ENCODE peak calls at places on chromosomes 4 and X, in six cellular contexts. One of them, this sample, is unnamed.

GRCh38 chr4:39134674-39135073 is 47.7 kb upstream of the WDR19 start:
- DNase-seq in activated CD4-positive, alpha-beta T cell treated with anti-CD3 and anti-CD28 coated beads, Interleukin-2, amount 10 ng/mL, durations not matched to agents 7 days and 5 days: no peak
- DNase-seq in aorta: no peak
- DNase-seq in EH: peak; percentile 40
- DNase-seq in Jurkat, Clone E6-1: no peak
- DNase-seq in iPS DF 19.7: no peak
- DNase-seq in this sample: no peak

GRCh38 chrX:53714580-53715335 is 28.2 kb upstream of the HUWE1 start:
- DNase-seq in EH: peak; percentile 14
- DNase-seq in Jurkat, Clone E6-1: peak; percentile 69
- DNase-seq in iPS DF 19.7: peak; percentile 7
- DNase-seq in activated CD4-positive, alpha-beta T cell treated with anti-CD3 and anti-CD28 coated beads, Interleukin-2, amount 10 ng/mL, durations not matched to agents 7 days and 5 days: peak; percentile 77
- DNase-seq in aorta: no peak
- DNase-seq in this sample: no peak

GRCh38 chr4:86542319-86543027 is 51.6 kb upstream of the PTPN13 start:
- DNase-seq in EH: no peak
- DNase-seq in aorta: no peak
- DNase-seq in activated CD4-positive, alpha-beta T cell treated with anti-CD3 and anti-CD28 coated beads, Interleukin-2, amount 10 ng/mL, durations not matched to agents 7 days and 5 days: no peak
- DNase-seq in Jurkat, Clone E6-1: no peak
- DNase-seq in iPS DF 19.7: no peak
- DNase-seq in this sample: no peak

GRCh38 chr4:142875117-142875516 is 29.0 kb upstream of the INPP4B start:
- DNase-seq in iPS DF 19.7: no peak
- DNase-seq in EH: no peak
- DNase-seq in activated CD4-positive, alpha-beta T cell treated with anti-CD3 and anti-CD28 coated beads, Interleukin-2, amount 10 ng/mL, durations not matched to agents 7 days and 5 days: no peak
- DNase-seq in Jurkat, Clone E6-1: no peak
- DNase-seq in aorta: no peak
- DNase-seq in this sample: no peak

GRCh38 chr4:99986792-99987191 is 36.7 kb upstream of the H2AZ1 start:
- DNase-seq in activated CD4-positive, alpha-beta T cell treated with anti-CD3 and anti-CD28 coated beads, Interleukin-2, amount 10 ng/mL, durations not matched to agents 7 days and 5 days: no peak
- DNase-seq in EH: no peak
- DNase-seq in iPS DF 19.7: no peak
- DNase-seq in aorta: no peak
- DNase-seq in Jurkat, Clone E6-1: no peak
- DNase-seq in this sample: no peak

GRCh38 chrX:21926116-21926515 is 14.4 kb upstream of the SMS start:
- DNase-seq in Jurkat, Clone E6-1: no peak
- DNase-seq in aorta: no peak
- DNase-seq in EH: no peak
- DNase-seq in activated CD4-positive, alpha-beta T cell treated with anti-CD3 and anti-CD28 coated beads, Interleukin-2, amount 10 ng/mL, durations not matched to agents 7 days and 5 days: no peak
- DNase-seq in iPS DF 19.7: no peak
- DNase-seq in this sample: no peak

GRCh38 chr4:25223770-25224375 is 10.0 kb upstream of the PI4K2B start:
- DNase-seq in activated CD4-positive, alpha-beta T cell treated with anti-CD3 and anti-CD28 coated beads, Interleukin-2, amount 10 ng/mL, durations not matched to agents 7 days and 5 days: peak; percentile 13
- DNase-seq in iPS DF 19.7: no peak
- DNase-seq in EH: peak; percentile 33
- DNase-seq in aorta: no peak
- DNase-seq in Jurkat, Clone E6-1: peak; percentile 25
- DNase-seq in this sample: no peak

GRCh38 chrX:4579480-4579879 is 866.0 kb upstream of the PRKX start:
- DNase-seq in Jurkat, Clone E6-1: no peak
- DNase-seq in activated CD4-positive, alpha-beta T cell treated with anti-CD3 and anti-CD28 coated beads, Interleukin-2, amount 10 ng/mL, durations not matched to agents 7 days and 5 days: no peak
- DNase-seq in EH: no peak
- DNase-seq in aorta: no peak
- DNase-seq in iPS DF 19.7: no peak
- DNase-seq in this sample: no peak

GRCh38 chr4:108054025-108054424 is 64.3 kb downstream of the HADH start:
- DNase-seq in activated CD4-positive, alpha-beta T cell treated with anti-CD3 and anti-CD28 coated beads, Interleukin-2, amount 10 ng/mL, durations not matched to agents 7 days and 5 days: no peak
- DNase-seq in aorta: no peak
- DNase-seq in Jurkat, Clone E6-1: peak; percentile 80
- DNase-seq in EH: no peak
- DNase-seq in iPS DF 19.7: no peak
- DNase-seq in this sample: no peak

GRCh38 chrX:124230573-124231300 is 101.7 kb upstream of the TEX13D start:
- DNase-seq in iPS DF 19.7: no peak
- DNase-seq in Jurkat, Clone E6-1: no peak
- DNase-seq in EH: no peak
- DNase-seq in activated CD4-positive, alpha-beta T cell treated with anti-CD3 and anti-CD28 coated beads, Interleukin-2, amount 10 ng/mL, durations not matched to agents 7 days and 5 days: no peak
- DNase-seq in aorta: no peak
- DNase-seq in this sample: no peak

This sample was measured in HFFc6.